ENCODE peak calls at places on chromosome 11, in seven cellular contexts. Y is H9, O is mesenchymal stem cell, Z is IMR-90, K is mesendoderm, Q is H1, C is trophoblast cell. X is an unnamed sample.
A peak's percentile ranks its signal among the peaks of the same experiment; 100 is the strongest.

GRCh38 chr11:127919206-127920000 is 668.0 kb downstream of the ETS1 start:
- DNase-seq in Y (no peak), O (peak; percentile 71), Z (peak; percentile 87), K (no peak), Q (no peak), C (peak; percentile 9), X (no peak)

GRCh38 chr11:44382118-44382517 is 72.2 kb upstream of the ALX4 start:
- DNase-seq in Y (no peak), O (no peak), Z (no peak), K (no peak), Q (no peak), C (no peak), X (no peak)

GRCh38 chr11:44625759-44626523 is 60.5 kb downstream of the CD82 start:
- DNase-seq in Y (no peak), O (no peak), Z (no peak), K (no peak), Q (no peak), C (no peak), X (no peak)

GRCh38 chr11:132186699-132187098 is 816.3 kb downstream of the NTM start:
- DNase-seq in Y (peak; percentile 39), O (no peak), Z (no peak), K (peak; percentile 34), Q (peak; percentile 79), C (no peak), X (no peak)

GRCh38 chr11:64583296-64584262 is 7.4 kb upstream of the SLC22A12 start:
- DNase-seq in Y (no peak), O (peak; percentile 3), Z (no peak), K (peak; percentile 48), Q (no peak), C (no peak), X (no peak)

GRCh38 chr11:62791501-62792192 is at the start of gene TMEM223:
- DNase-seq in Y (peak; percentile 89), O (peak; percentile 87), Z (peak; percentile 72), K (peak; percentile 89), Q (peak; percentile 92), C (peak; percentile 79), X (peak; percentile 66)

GRCh38 chr11:88402192-88402715 is 64.7 kb upstream of the CTSC start:
- DNase-seq in Y (no peak), O (peak; percentile 88), Z (peak; percentile 90), K (no peak), Q (no peak), C (no peak), X (peak; percentile 32)

GRCh38 chr11:10943968-10944367 is 86.1 kb upstream of the ZBED5 start:
- DNase-seq in Y (no peak), O (no peak), Z (no peak), K (no peak), Q (no peak), C (no peak), X (no peak)

GRCh38 chr11:1759851-1760220 is 3.9 kb downstream of the CTSD start:
- DNase-seq in Y (no peak), O (no peak), Z (no peak), K (no peak), Q (no peak), C (no peak), X (no peak)

GRCh38 chr11:109015283-109015682 is 350.4 kb downstream of the DDX10 start:
- DNase-seq in Y (no peak), O (peak; percentile 47), Z (peak; percentile 82), K (no peak), Q (no peak), C (no peak), X (no peak)

GRCh38 chr11:111532365-111532709 is 8.2 kb upstream of the LAYN start:
- DNase-seq in Y (no peak), O (no peak), Z (no peak), K (no peak), Q (no peak), C (no peak), X (no peak)

GRCh38 chr11:111531156-111531555 is 9.4 kb upstream of the LAYN start:
- DNase-seq in Y (no peak), O (no peak), Z (peak; percentile 67), K (no peak), Q (no peak), C (no peak), X (no peak)

GRCh38 chr11:111528557-111528956 is 12.0 kb upstream of the LAYN start:
- DNase-seq in Y (no peak), O (no peak), Z (peak; percentile 24), K (no peak), Q (no peak), C (no peak), X (no peak)

GRCh38 chr11:111530091-111530490 is 10.4 kb upstream of the LAYN start:
- DNase-seq in Y (no peak), O (peak; percentile 68), Z (no peak), K (no peak), Q (no peak), C (peak; percentile 13), X (no peak)

GRCh38 chr11:111531687-111532364 is 8.7 kb upstream of the LAYN start:
- DNase-seq in Y (no peak), O (peak; percentile 95), Z (peak; percentile 95), K (peak; percentile 57), Q (no peak), C (peak; percentile 72), X (no peak)
- H2BK120ac ChIP-seq in Y (no peak overlapping the region), O (no peak overlapping the region), Z (peak overlapping the region; percentile 95), K (no peak overlapping the region), Q (no peak overlapping the region), C (peak overlapping the region; percentile 77), X (no peak overlapping the region)

GRCh38 chr11:95490625-95491024 is 259.6 kb upstream of the SESN3 start:
- DNase-seq in Y (no peak), O (no peak), Z (no peak), K (no peak), Q (no peak), C (no peak), X (no peak)
- H2BK5ac ChIP-seq in Y (no peak overlapping the region), O (no peak overlapping the region), Z (no peak overlapping the region), K (no peak overlapping the region), Q (no peak overlapping the region), C (no peak overlapping the region), X (no peak overlapping the region)

GRCh38 chr11:22730319-22730718 is 63.9 kb downstream of the GAS2 start:
- DNase-seq in Y (no peak), O (peak; percentile 8), Z (peak; percentile 1), K (peak; percentile 8), Q (no peak), C (no peak), X (no peak)
- H2BK120ac ChIP-seq in Y (no peak overlapping the region), O (no peak overlapping the region), Z (no peak overlapping the region), K (no peak overlapping the region), Q (no peak overlapping the region), C (no peak overlapping the region), X (no peak overlapping the region)

GRCh38 chr11:3171931-3172560 is 6.9 kb upstream of the OSBPL5 start:
- DNase-seq in Y (no peak), O (no peak), Z (no peak), K (no peak), Q (no peak), C (no peak), X (no peak)

GRCh38 chr11:3167143-3168119 is 2.3 kb upstream of the OSBPL5 start:
- DNase-seq in Y (no peak), O (no peak), Z (no peak), K (no peak), Q (no peak), C (peak; percentile 47), X (no peak)

GRCh38 chr11:3170756-3171670 is 5.9 kb upstream of the OSBPL5 start:
- DNase-seq in Y (no peak), O (no peak), Z (no peak), K (no peak), Q (no peak), C (no peak), X (no peak)

GRCh38 chr11:3169235-3169951 is 4.3 kb upstream of the OSBPL5 start:
- DNase-seq in Y (peak; percentile 73), O (peak; percentile 81), Z (peak; percentile 73), K (peak; percentile 66), Q (no peak), C (peak; percentile 38), X (no peak)

DNA sequence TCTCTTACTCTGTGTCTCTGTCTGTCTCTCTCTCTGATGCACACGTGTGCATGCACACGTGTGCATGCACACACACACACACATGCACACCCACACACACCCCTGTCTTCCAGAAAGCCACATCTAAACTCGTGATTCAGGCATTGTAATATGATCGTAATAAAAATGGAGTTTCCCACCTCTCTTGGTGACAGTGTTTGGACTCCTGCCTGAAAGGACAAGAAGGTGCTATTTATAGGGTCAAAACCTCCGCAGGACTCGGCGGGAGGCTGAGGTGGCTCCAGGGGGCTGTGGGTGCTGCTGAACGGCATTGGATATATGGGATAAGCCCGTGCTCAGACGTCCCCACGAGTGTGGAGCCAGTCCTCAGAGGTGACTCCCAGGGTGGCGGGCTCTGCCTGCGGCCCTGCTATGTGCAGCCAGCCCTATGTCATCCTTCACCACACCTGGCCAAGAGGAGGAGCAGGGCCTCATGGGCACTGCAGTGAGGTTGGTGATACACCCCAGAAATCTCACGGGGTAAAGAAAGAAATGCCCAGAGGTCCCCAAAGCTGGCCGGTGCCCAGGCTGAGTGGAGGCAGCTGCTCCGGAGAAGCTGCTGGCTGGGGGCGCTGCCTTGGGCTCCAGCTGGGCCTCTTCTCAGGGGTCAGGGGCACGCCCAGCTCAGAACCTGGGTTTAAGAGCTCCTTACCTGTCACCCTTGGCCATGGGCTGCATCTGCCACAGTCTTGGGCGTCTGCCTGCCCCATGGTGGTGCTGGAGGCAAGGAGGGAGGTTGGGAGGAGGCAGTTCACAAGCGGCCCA is 5.0 kb upstream of the OSBPL5 start:
- DNase-seq in Y (no peak), O (no peak), Z (peak; percentile 61), K (no peak), Q (no peak), C (no peak), X (no peak)
- H2BK5ac ChIP-seq in Y (no peak overlapping the region), O (no peak overlapping the region), Z (peak overlapping the region; percentile 12), K (no peak overlapping the region), Q (peak overlapping the region; percentile 46), C (no peak overlapping the region), X (no peak overlapping the region)

DNA sequence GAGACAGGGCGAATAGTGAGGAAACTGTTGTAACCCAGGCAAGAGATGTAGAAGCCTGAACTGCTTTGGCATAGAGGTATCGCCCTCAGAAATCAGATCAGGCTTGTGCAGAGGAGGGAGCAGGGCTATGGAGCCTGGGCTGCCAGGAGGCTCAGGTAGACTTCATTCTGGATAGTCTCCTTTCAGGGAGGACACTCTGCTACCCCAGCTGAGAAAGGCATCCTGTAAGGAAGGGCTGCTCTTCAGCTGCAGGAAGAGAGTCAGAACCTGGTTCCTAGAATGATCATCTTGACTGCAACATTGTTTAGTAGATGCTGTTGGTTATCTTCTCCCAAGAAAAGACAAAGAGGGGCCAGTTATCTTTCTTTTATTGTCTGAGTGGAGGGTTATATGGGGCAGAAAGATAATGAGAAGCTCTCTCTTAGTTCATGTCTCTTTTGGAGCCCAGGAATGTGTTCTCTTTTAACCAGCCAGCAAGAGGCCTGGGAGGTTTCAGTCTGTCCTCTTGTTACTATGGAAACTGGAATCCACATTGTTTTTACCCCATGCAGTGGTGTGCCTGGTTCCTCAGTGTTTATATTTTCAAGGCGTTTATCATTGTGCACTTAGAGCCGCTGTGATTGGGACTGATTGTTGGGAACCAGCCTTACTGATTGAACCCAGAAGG is 95.7 kb downstream of the STIM1 start:
- DNase-seq in Y (no peak), O (peak; percentile 94), Z (peak; percentile 81), K (peak; percentile 97), Q (no peak), C (peak; percentile 25), X (peak; percentile 71)
- H2BK120ac ChIP-seq in Y (peak overlapping the region; percentile 91), O (peak overlapping the region; percentile 56), Z (no peak overlapping the region), K (no peak overlapping the region), Q (no peak overlapping the region), C (no peak overlapping the region), X (no peak overlapping the region)

X was measured in neuronal stem cell.